ENCODE peak calls at places on chromosomes 6 and 20, in seven cellular contexts. C is NCI-H146; H is AG20443; G is cerebellum; A is activated naive CD8-positive, alpha-beta T cell treated with anti-CD3 and anti-CD28 coated beads for 36 hours; I is ovary; Y is Calu3. U is an unnamed sample.
A peak's percentile ranks its signal among the peaks of the same experiment; 100 is the strongest.

GRCh38 chr6:101597711-101598110 is 204.2 kb downstream of the GRIK2 start:
- DNase-seq in C (no peak), A (no peak), H (peak; percentile 83), G (no peak), I (no peak), Y (no peak), U (peak; percentile 84)

GRCh38 chr6:52510213-52510562 is 66.7 kb downstream of the TRAM2 start:
- DNase-seq in G (no peak), I (no peak), A (no peak), H (no peak), C (no peak), Y (no peak), U (no peak)

GRCh38 chr6:15439410-15440022 is 193.6 kb downstream of the JARID2 start:
- DNase-seq in C (no peak), I (no peak), G (no peak), H (no peak), A (no peak), Y (no peak), U (no peak)

GRCh38 chr6:154661751-154662150 is 71.5 kb upstream of the SCAF8 start:
- DNase-seq in I (no peak), G (no peak), Y (no peak), C (no peak), H (no peak), A (no peak), U (no peak)

GRCh38 chr20:33281550-33282146 is 1.4 kb upstream of the BPIFB1 start:
- DNase-seq in H (no peak), Y (peak; percentile 75), A (no peak), G (no peak), I (no peak), C (no peak), U (no peak)

GRCh38 chr20:53606364-53606985 is 12.8 kb upstream of the ZNF217 start:
- DNase-seq in H (peak; percentile 49), C (no peak), I (no peak), Y (no peak), G (no peak), A (no peak), U (no peak)

GRCh38 chr6:142984386-142984785 is 39.4 kb upstream of the HIVEP2 start:
- DNase-seq in Y (no peak), H (peak; percentile 14), I (no peak), C (no peak), A (no peak), G (no peak), U (no peak)

GRCh38 chr6:132065556-132065955 is 114.4 kb upstream of the CCN2 start:
- DNase-seq in Y (no peak), C (no peak), A (no peak), H (no peak), G (no peak), I (no peak), U (no peak)

GRCh38 chr20:40255368-40255767 is 433.7 kb downstream of the MAFB start:
- DNase-seq in C (no peak), Y (no peak), A (no peak), I (no peak), G (no peak), H (peak; percentile 27), U (no peak)

GRCh38 chr20:32885201-32885600 is 26.5 kb downstream of the EFCAB8 start:
- DNase-seq in G (no peak), A (no peak), C (no peak), H (no peak), I (no peak), Y (no peak), U (no peak)

GRCh38 chr6:35677456-35677855 is 11.3 kb downstream of the FKBP5 start:
- DNase-seq in C (no peak), I (no peak), Y (no peak), H (no peak), G (no peak), A (no peak), U (no peak)

GRCh38 chr20:235891-236290 is 8.8 kb downstream of the DEFB129 start:
- DNase-seq in A (no peak), Y (peak; percentile 9), H (peak; percentile 17), G (no peak), I (no peak), C (no peak), U (peak; percentile 81)

GRCh38 chr6:137928286-137928685 is 61.2 kb downstream of the TNFAIP3 start:
- DNase-seq in I (no peak), Y (no peak), C (no peak), G (no peak), A (peak; percentile 49), H (no peak), U (no peak)

GRCh38 chr6:79824231-79824630 is 123.1 kb downstream of the ELOVL4 start:
- DNase-seq in G (no peak), I (no peak), C (no peak), A (no peak), Y (no peak), H (no peak), U (no peak)

GRCh38 chr6:138588805-138589434 is 89.6 kb upstream of the NHSL1 start:
- DNase-seq in H (peak; percentile 85), C (peak; percentile 74), A (peak; percentile 38), G (peak; percentile 78), Y (peak; percentile 24), I (peak; percentile 45), U (peak; percentile 81)

GRCh38 chr6:1199981-1200637 is 111.8 kb upstream of the FOXQ1 start:
- DNase-seq in Y (no peak), G (no peak), H (peak; percentile 51), A (no peak), C (no peak), I (no peak), U (peak; percentile 20)

GRCh38 chr6:30741789-30742315 is 635 bp downstream of the FLOT1 start:
- DNase-seq in I (no peak), G (no peak), Y (no peak), C (no peak), A (no peak), H (peak; percentile 70), U (no peak)

U was measured in myocyte.